ENCODE peak calls at places on chromosomes 12 and 14, in ten cellular contexts. S is lower lobe of right lung, L is heart right ventricle, M is fibroblast of pulmonary artery, U is neural crest cell, T is brain microvascular endothelial cell, E is endothelial cell of umbilical vein, W is A549, Q is stomach, J is dorsolateral prefrontal cortex. R is an unnamed sample.

GRCh38 chr12:53743277-53744129 is 8.3 kb downstream of the CISTR start:
- DNase-seq in Q (peak), J (no peak), T (no peak), M (peak), U (peak), L (peak), S (no peak), W (peak), E (peak), R (no peak)

GRCh38 chr12:49783917-49784676 is 42.7 kb downstream of the TMBIM6 start:
- DNase-seq in S (no peak), M (peak), T (no peak), Q (no peak), J (no peak), W (no peak), U (no peak), E (peak), L (no peak), R (no peak)

GRCh38 chr12:15179672-15180071 is 41.5 kb downstream of the RERG start:
- DNase-seq in L (no peak), Q (no peak), W (no peak), E (no peak), M (no peak), T (no peak), U (no peak), S (no peak), J (no peak), R (no peak)

GRCh38 chr12:113965951-113966797 is at the start of gene RBM19:
- DNase-seq in W (peak), J (peak), U (peak), E (peak), S (peak), Q (peak), M (peak), T (peak), L (peak), R (peak)

GRCh38 chr12:47382305-47382704 is 302.5 kb upstream of the AMIGO2 start:
- DNase-seq in S (no peak), L (no peak), E (no peak), U (no peak), T (no peak), W (no peak), J (no peak), M (no peak), Q (no peak), R (no peak)

GRCh38 chr12:31444801-31445200 is 118.9 kb upstream of the SINHCAF start:
- DNase-seq in W (no peak), E (no peak), L (no peak), M (no peak), T (no peak), J (no peak), Q (no peak), U (no peak), S (no peak), R (no peak)

GRCh38 chr14:57371013-57371412 is 19.4 kb upstream of the NAA30 start:
- DNase-seq in U (no peak), Q (no peak), S (no peak), M (no peak), E (no peak), J (no peak), L (no peak), W (no peak), T (no peak), R (no peak)

GRCh38 chr14:69901113-69901951 is 22.1 kb downstream of the SMOC1 start:
- DNase-seq in Q (no peak), T (peak), M (peak), U (no peak), W (no peak), E (peak), J (no peak), S (no peak), L (no peak), R (no peak)

GRCh38 chr12:131189781-131190180 is 236.1 kb downstream of the ADGRD1 start:
- DNase-seq in L (no peak), T (no peak), J (no peak), W (no peak), S (no peak), U (no peak), E (no peak), Q (no peak), M (no peak), R (no peak)

GRCh38 chr14:60349663-60350365 is 100.8 kb downstream of the PPM1A start:
- DNase-seq in J (peak), S (no peak), L (no peak), M (peak), W (peak), U (no peak), Q (peak), T (peak), E (peak), R (no peak)

GRCh38 chr12:124566181-124567034 is 1.0 kb downstream of the NCOR2 start:
- DNase-seq in L (peak), W (peak), M (peak), U (peak), T (peak), E (peak), Q (peak), S (peak), J (peak), R (peak)

GRCh38 chr12:105227879-105228278 is 8.1 kb downstream of the APPL2 start:
- DNase-seq in M (no peak), W (no peak), L (no peak), S (no peak), U (no peak), T (no peak), Q (no peak), E (no peak), J (no peak), R (no peak)

GRCh38 chr12:80186727-80187217 is 87.4 kb downstream of the OTOGL start:
- DNase-seq in S (no peak), M (peak), T (peak), L (no peak), Q (peak), W (peak), E (peak), U (peak), J (peak), R (no peak)

GRCh38 chr12:49264873-49265792 is at the start of gene TUBA1C:
- DNase-seq in M (peak), U (peak), S (peak), E (peak), T (peak), W (peak), L (peak), J (peak), Q (peak), R (peak)

DNA sequence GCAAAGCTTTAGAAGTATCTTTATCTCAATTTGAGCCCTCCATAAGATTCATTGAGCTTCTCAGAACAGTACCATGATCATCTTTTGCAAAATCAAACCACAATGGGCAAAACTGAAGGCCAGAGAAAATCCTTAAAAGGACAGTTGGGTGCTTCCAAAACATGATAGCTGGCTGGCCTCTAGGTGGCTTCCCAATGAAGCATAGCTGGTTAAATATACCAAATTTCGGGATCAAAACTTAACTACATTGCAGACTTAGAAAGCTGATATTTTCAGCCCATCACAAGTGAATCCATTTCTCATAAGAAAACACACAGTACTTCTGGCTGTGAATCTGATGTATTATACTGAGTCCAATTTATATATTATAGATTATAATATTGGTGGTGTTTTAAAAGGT is 15.3 kb upstream of the PIK3C2G start:
- DNase-seq in T (no peak), E (no peak), U (no peak), Q (no peak), W (no peak), J (no peak), S (no peak), L (no peak), M (no peak), R (no peak)
- TF ChIP-seq CTCF in T (peak), E (no peak), U (peak), Q (no peak), W (no peak), J (no peak), S (no peak), L (no peak), M (peak), R (peak)

GRCh38 chr14:35405304-35405996 is 901 bp upstream of the NFKBIA start:
- DNase-seq in L (no peak), T (no peak), W (no peak), S (peak), M (no peak), U (no peak), E (no peak), J (no peak), Q (no peak), R (no peak)

GRCh38 chr14:35404246-35404495 is 378 bp downstream of the NFKBIA start:
- DNase-seq in U (no peak), J (no peak), M (no peak), S (no peak), W (no peak), Q (no peak), T (no peak), E (no peak), L (no peak), R (no peak)

GRCh38 chr14:35406090-35406489 is 1.5 kb upstream of the NFKBIA start:
- DNase-seq in W (no peak), M (no peak), Q (no peak), U (no peak), L (no peak), T (no peak), E (no peak), S (no peak), J (no peak), R (no peak)

GRCh38 chr14:35403397-35404245 is 928 bp downstream of the NFKBIA start:
- DNase-seq in S (peak), T (peak), J (peak), L (peak), E (peak), M (peak), Q (peak), W (peak), U (peak), R (peak)

GRCh38 chr14:35404496-35405303 is at the start of gene NFKBIA:
- DNase-seq in L (peak), W (peak), T (peak), E (peak), Q (peak), J (peak), S (peak), U (peak), M (peak), R (no peak)
- TF ChIP-seq CTCF in L (peak), W (peak), T (peak), E (peak), Q (peak), J (peak), S (peak), U (peak), M (peak), R (peak)

GRCh38 chr12:10749700-10750384 is 26.7 kb upstream of the YBX3 start:
- DNase-seq in Q (peak), T (peak), J (peak), S (peak), U (peak), M (peak), E (peak), L (peak), W (peak), R (no peak)

GRCh38 chr12:10753066-10753465 is 29.9 kb upstream of the YBX3 start:
- DNase-seq in W (no peak), Q (no peak), E (no peak), S (no peak), J (no peak), U (no peak), M (peak), L (no peak), T (peak), R (no peak)

GRCh38 chr12:10741836-10742235 is 18.7 kb upstream of the YBX3 start:
- DNase-seq in M (no peak), Q (no peak), U (no peak), S (no peak), E (no peak), T (no peak), J (no peak), W (no peak), L (no peak), R (no peak)

GRCh38 chr12:10750385-10750727 is 27.2 kb upstream of the YBX3 start:
- DNase-seq in L (no peak), U (no peak), S (no peak), Q (no peak), E (no peak), J (no peak), M (no peak), T (no peak), W (no peak), R (no peak)

GRCh38 chr12:10747730-10748129 is 24.6 kb upstream of the YBX3 start:
- DNase-seq in U (no peak), T (no peak), W (no peak), E (no peak), J (no peak), L (no peak), S (no peak), Q (no peak), M (no peak), R (no peak)
- TF ChIP-seq CTCF in U (no peak), T (no peak), W (no peak), E (no peak), J (no peak), L (no peak), S (no peak), Q (no peak), M (no peak), R (no peak)

GRCh38 chr12:72296389-72296788 is 24.2 kb downstream of the TRHDE start:
- DNase-seq in Q (no peak), U (no peak), M (no peak), L (no peak), W (peak), T (peak), J (no peak), S (no peak), E (no peak), R (no peak)

GRCh38 chr12:72295101-72295500 is 22.9 kb downstream of the TRHDE start:
- DNase-seq in J (no peak), Q (no peak), T (no peak), M (no peak), L (no peak), S (no peak), U (no peak), E (no peak), W (no peak), R (no peak)

GRCh38 chr12:72297666-72298065 is 25.5 kb downstream of the TRHDE start:
- DNase-seq in J (no peak), U (no peak), E (no peak), S (no peak), L (no peak), T (no peak), Q (no peak), M (no peak), W (no peak), R (no peak)

GRCh38 chr12:72295744-72296143 is 23.6 kb downstream of the TRHDE start:
- DNase-seq in W (no peak), Q (no peak), M (no peak), E (no peak), U (no peak), S (no peak), T (no peak), L (no peak), J (no peak), R (no peak)

DNA sequence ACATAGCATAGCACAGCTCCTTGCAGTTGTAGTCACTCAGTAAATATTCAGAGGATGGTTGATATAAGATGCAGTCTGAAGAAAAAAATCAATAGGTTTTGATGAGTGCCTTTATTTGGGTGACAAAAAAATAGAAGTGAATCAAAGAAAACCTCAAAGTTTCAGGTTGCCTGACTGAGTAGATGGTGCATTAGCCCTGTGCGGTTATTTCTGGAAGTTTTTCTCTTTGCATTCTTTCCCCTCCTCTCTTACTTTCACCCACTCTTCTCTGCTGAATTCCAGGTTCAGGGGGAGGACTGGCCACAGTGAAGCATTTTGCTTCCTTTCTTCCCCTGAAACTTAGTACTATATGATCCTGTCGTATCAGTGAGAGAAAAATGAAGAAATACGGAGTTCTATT is 28.6 kb downstream of the TRHDE start:
- DNase-seq in S (no peak), J (no peak), M (no peak), E (no peak), U (no peak), T (no peak), Q (no peak), W (no peak), L (no peak), R (no peak)
- TF ChIP-seq CTCF in S (no peak), J (no peak), M (no peak), E (no peak), U (no peak), T (no peak), Q (no peak), W (no peak), L (no peak), R (no peak)

DNA sequence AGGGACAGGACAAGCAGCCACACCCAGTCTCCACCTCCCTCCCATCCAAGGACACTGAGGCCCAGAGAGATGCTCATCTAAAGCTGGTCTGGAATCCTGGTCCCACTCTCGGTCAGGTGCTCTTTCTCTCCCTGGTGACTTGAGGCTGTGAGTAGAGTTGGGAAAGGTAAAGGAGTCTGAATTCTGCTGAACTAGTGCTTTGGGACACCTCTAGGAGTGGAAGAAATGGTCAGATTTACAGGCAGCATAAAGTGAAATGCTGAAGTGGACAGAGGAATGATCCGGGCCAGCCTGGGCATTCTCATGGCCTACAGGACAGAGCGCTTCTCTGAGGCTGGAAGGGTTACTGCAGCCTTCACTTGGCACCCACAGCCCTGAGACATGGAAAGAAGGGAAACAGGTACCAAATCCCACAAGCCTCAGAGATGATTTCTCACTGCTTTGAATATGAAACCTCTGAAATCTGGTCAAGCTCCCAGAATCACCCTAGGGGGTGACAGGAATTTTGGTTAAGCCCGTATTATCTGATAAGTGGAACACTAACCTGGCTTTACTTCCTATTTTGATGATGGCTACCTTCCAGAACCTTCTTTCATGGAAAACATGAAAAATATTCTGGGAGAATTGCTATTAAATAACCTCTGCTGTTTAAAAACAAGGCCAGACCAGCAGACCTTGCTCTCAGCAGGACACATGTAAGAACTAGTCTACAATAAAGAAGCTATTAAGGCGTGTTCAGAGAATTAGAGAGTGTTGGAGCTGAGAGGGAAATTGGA is 281.7 kb downstream of the ZFP36L1 start:
- DNase-seq in W (no peak), L (no peak), J (no peak), S (no peak), M (no peak), Q (no peak), U (no peak), E (no peak), T (no peak), R (no peak)
- TF ChIP-seq CTCF in W (no peak), L (no peak), J (no peak), S (no peak), M (no peak), Q (no peak), U (no peak), E (no peak), T (no peak), R (no peak)

GRCh38 chr14:80787876-80788275 is 153.7 kb downstream of the CEP128 start:
- DNase-seq in S (no peak), M (no peak), Q (no peak), W (no peak), E (no peak), U (no peak), T (no peak), J (no peak), L (no peak), R (no peak)

GRCh38 chr14:80798211-80798610 is 143.3 kb downstream of the CEP128 start:
- DNase-seq in L (no peak), W (no peak), M (no peak), T (no peak), J (no peak), E (no peak), U (no peak), S (no peak), Q (no peak), R (no peak)

GRCh38 chr14:80792756-80793155 is 148.8 kb downstream of the CEP128 start:
- DNase-seq in W (no peak), S (no peak), J (no peak), T (no peak), M (no peak), U (no peak), E (no peak), L (no peak), Q (no peak), R (no peak)
- TF ChIP-seq CTCF in W (no peak), S (no peak), J (no peak), T (no peak), M (no peak), U (no peak), E (no peak), L (no peak), Q (no peak), R (no peak)

DNA sequence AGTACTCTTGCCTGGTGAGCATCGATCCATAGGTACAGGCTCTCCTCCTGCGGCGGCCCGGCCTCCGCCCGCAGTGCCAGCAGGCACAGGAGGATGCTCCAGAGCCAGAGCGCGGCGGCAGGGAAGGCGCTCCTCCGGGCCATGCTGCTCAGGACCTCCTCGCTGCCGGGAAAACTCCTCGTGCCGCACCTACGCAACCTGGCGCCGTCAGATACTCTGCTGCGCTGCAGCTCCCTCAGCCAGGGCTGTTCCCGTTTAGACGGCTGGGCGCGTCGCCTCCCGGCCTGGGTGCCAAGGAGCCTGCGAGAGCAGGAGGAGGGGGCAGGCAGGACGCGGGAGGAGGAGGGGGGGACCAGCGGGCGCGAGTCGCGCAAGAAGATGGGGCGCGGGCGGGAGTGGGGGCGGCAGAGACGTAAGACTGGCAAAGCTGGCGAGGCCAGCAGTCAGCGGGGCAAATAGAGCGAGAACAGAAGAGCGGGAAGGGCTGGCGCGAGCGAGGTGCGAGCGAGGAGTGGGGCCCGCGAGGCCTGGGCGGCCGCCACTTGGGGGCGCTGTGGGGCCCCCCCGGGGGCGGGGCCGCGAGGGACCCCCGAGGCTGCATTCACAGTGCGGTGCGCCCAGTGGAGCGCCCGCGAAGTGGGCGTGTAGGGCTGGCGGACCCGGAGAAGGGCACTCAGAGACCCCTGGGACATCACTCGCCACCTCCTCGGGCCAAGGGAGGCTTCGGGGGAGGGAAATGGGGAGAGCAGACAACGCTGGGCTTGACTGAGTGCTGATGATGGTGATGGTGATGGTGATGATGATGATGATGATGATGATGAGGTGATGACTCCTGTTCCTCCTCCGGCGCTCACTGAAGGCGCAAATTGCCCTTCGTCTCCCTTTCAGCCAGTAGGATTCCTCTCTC is at the start of gene WIF1:
- DNase-seq in S (peak), M (peak), Q (peak), T (no peak), E (peak), U (no peak), W (no peak), L (peak), J (no peak), R (peak)
- TF ChIP-seq CTCF in S (peak), M (no peak), Q (no peak), T (peak), E (peak), U (peak), W (peak), L (no peak), J (no peak), R (peak)